ENCODE peak calls at places on chromosomes 7 and 10, in eight cellular contexts. W is endothelial cell of umbilical vein, Y is K562, X is GM23338, D is HCT116, P is HepG2, V is H1, N is GM12878. A is an unnamed sample.

GRCh38 chr10:117175215-117175900 is 21.9 kb upstream of the KCNK18 start:
- DNase-seq in W (no peak), Y (no peak), X (peak; percentile 40), D (no peak), P (no peak), V (peak; percentile 75), N (no peak), A (no peak)

GRCh38 chr7:25694690-25695089 is 457.3 kb upstream of the NFE2L3 start:
- DNase-seq in W (peak; percentile 36), Y (no peak), X (no peak), D (no peak), P (no peak), V (no peak), N (no peak), A (no peak)

GRCh38 chr10:128859738-128860386 is 607.2 kb upstream of the MGMT start:
- DNase-seq in W (no peak), Y (peak; percentile 38), X (peak; percentile 75), D (peak; percentile 34), P (peak; percentile 24), V (peak; percentile 67), N (no peak), A (no peak)

GRCh38 chr7:27314111-27314510 is 71.5 kb downstream of the EVX1 start:
- DNase-seq in W (no peak), Y (no peak), X (peak; percentile 27), D (no peak), P (no peak), V (no peak), N (no peak), A (no peak)

GRCh38 chr10:74189999-74190421 is 39.0 kb downstream of the ADK start:
- DNase-seq in W (peak; percentile 64), Y (no peak), X (no peak), D (peak; percentile 72), P (peak; percentile 69), V (no peak), N (peak; percentile 49), A (peak; percentile 87)

GRCh38 chr10:58488921-58489320 is 23.8 kb upstream of the BICC1 start:
- DNase-seq in W (no peak), Y (no peak), X (no peak), D (no peak), P (no peak), V (no peak), N (no peak), A (no peak)

GRCh38 chr7:101426303-101427011 is 63.8 kb downstream of the COL26A1 start:
- DNase-seq in W (no peak), Y (no peak), X (no peak), D (no peak), P (no peak), V (no peak), N (no peak), A (no peak)

GRCh38 chr7:106598663-106599342 is 62.2 kb downstream of the CCDC71L start:
- DNase-seq in W (peak; percentile 87), Y (peak; percentile 83), X (peak; percentile 85), D (peak; percentile 79), P (peak; percentile 26), V (peak; percentile 52), N (peak; percentile 71), A (no peak)

GRCh38 chr7:49583440-49583839 is 190.0 kb upstream of the VWC2 start:
- DNase-seq in W (no peak), Y (no peak), X (no peak), D (no peak), P (no peak), V (no peak), N (no peak), A (no peak)

GRCh38 chr7:10972174-10972573 is 1.5 kb upstream of the PHF14 start:
- DNase-seq in W (no peak), Y (no peak), X (no peak), D (no peak), P (no peak), V (no peak), N (no peak), A (no peak)

GRCh38 chr7:45347804-45348203 is 190.2 kb downstream of the RAMP3 start:
- DNase-seq in W (no peak), Y (no peak), X (no peak), D (no peak), P (no peak), V (no peak), N (no peak), A (peak; percentile 45)

GRCh38 chr10:124992462-124993344 is 50.8 kb downstream of the ZRANB1 start:
- DNase-seq in W (peak; percentile 60), Y (no peak), X (peak; percentile 83), D (peak; percentile 43), P (peak; percentile 47), V (peak; percentile 77), N (no peak), A (no peak)

GRCh38 chr7:28408105-28408973 is 4.0 kb upstream of the CREB5 start:
- DNase-seq in W (no peak), Y (no peak), X (peak; percentile 69), D (no peak), P (no peak), V (peak; percentile 64), N (no peak), A (no peak)

GRCh38 chr7:28410628-28411578 is 1.4 kb upstream of the CREB5 start:
- DNase-seq in W (peak; percentile 76), Y (peak; percentile 29), X (peak; percentile 55), D (no peak), P (no peak), V (peak; percentile 63), N (no peak), A (no peak)

GRCh38 chr7:28411876-28412662 is at the start of gene CREB5:
- DNase-seq in W (no peak), Y (no peak), X (peak; percentile 65), D (no peak), P (no peak), V (no peak), N (no peak), A (no peak)

GRCh38 chr7:28408974-28409715 is 3.2 kb upstream of the CREB5 start:
- DNase-seq in W (peak; percentile 93), Y (peak; percentile 85), X (peak; percentile 96), D (peak; percentile 72), P (peak; percentile 78), V (peak; percentile 91), N (no peak), A (peak; percentile 63)

DNA sequence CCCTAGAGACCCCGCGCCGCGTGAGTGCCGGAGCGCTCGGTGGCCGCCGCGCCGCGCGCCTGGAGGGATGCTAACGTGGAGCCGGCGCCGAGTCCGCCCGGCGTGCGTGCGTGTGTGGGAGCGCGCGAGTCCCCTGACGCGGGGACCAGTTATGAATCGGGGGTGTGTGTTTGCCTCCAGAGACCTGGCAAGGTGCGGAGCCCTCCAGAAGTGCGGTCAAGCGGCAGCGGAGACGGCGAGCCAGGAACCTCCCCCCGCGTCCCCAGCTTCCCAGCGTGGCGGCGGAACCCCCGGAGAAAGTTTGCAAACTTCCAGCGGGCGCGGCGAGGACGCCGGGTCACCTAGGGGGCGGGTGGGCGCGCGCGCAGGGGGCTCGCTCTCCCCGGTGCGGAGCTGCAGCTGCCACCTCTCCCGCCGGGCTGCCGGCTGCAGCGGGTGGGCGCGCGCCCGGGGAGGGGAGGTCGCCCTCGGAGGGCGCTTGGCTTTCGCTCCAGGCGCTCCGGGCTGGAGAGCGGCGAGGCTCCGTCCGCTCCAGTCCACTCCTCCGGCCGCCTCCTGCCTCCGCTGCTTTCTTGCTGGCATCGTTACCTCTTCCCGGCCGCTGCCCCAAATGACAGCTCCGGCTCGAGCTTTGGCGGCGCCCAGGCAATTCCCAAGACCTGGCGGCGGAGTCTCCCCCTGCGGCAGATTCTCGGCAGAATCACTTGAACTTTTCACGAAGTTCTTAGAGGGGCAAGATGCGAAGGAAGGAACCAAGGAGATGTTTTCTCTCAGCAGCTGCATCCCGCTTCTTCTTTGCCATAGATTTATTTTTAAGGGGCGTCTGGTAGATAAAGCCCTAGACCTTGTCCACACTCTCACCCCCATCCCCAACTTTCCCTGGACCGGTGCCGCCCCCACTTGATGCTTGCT is 2.3 kb upstream of the CREB5 start:
- DNase-seq in W (peak; percentile 29), Y (no peak), X (peak; percentile 81), D (no peak), P (no peak), V (peak; percentile 69), N (no peak), A (no peak)
- TF ChIP-seq EZH2 in W (no peak), Y (no peak), X (no peak), D (no peak), P (no peak), V (peak; percentile 55), N (no peak), A (no peak)

DNA sequence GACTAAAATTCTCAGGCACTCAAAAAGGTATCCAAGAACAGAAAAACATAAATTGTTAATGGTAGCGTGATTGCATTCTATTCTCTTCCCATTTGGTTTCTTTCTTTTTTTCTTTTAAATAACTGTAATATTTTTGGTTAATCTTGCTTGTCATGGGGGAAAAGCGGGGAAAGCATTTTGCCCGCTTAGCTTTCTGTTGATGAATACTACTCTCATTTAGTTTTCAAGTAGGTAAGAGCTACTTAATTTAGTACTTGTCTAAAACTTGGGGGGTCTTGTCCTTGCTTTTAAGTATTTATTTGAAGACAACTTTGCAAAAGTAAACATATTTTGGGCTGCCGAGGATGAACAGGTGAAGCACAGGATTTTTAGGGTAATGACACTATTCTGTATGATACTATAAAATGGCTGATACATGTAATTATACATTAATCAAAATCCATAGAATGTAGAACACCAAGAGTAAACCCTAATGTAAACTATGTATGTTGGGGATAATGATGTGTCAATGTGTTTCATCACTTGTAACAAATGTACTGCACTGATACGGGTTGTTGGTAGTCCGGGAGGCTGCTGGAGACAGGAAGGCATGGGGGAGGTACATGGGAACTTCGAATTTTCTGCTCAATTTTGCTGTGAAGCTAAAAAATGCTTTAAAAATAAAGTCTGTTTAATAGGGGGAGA is 1.7 kb downstream of the TES start:
- DNase-seq in W (peak; percentile 46), Y (no peak), X (no peak), D (no peak), P (no peak), V (no peak), N (no peak), A (no peak)
- H3K27ac ChIP-seq in W (peak overlapping the region; percentile 89), Y (peak overlapping the region; percentile 88), X (no peak overlapping the region), D (peak overlapping the region; percentile 86), P (no peak overlapping the region), V (no peak overlapping the region), N (peak overlapping the region; percentile 86), A (peak overlapping the region; percentile 73)

DNA sequence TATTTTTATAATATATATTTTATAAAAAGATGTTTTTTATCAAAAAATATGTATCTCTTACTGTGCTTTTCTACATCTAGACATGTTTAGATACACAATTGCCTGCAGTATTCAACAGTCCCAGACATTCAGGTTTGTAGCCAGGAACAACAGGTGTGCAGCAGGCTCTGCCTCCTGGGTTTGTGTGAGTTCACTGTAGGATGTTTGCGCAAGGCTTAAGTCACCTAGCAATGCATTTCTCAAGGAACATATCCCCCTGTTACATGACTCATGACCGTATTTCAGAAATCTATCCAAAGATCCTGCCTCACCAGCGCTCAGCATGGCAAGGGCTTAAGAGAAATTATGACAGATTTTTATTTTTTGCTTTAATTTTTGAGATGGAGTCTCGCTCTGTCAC is 41.5 kb downstream of the PITRM1 start:
- DNase-seq in W (no peak), Y (no peak), X (no peak), D (no peak), P (no peak), V (no peak), N (no peak), A (no peak)
- TF ChIP-seq POLR2AphosphoS5 in W (no peak), Y (no peak), X (no peak), D (no peak), P (no peak), V (no peak), N (no peak), A (no peak)

DNA sequence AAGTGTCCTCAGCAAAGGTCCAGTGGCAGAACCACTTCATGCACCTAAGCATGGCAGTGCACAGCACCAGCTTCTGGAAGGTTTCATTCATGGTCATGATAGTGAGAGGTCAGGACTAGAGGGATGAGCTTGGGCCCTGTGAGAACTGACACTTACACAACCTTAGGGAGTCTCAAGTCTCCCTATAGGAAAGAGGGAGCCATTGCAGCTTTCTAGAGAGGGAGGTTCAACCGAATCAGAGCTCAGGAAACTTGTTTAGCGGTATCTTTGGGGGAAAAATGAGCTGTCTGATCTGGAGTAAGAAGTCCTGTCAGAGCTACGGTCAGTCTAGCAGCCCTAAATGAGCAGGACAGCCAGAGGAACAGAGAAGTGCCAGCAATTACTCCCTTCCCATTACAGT is 262.2 kb downstream of the GLI3 start:
- DNase-seq in W (no peak), Y (no peak), X (peak; percentile 15), D (no peak), P (no peak), V (no peak), N (no peak), A (no peak)
- TF ChIP-seq EZH2 in W (no peak), Y (no peak), X (no peak), D (no peak), P (no peak), V (no peak), N (no peak), A (no peak)

A was measured in SK-N-MC.